ENCODE peak calls at places on chromosome X, in six cellular contexts. D, G, U, X, Y and M are unnamed samples.
A peak's percentile ranks its signal among the peaks of the same experiment; 100 is the strongest.

GRCh38 chrX:112614640-112615039 is 65.1 kb downstream of the LHFPL1 start:
- DNase-seq in D (no peak), G (no peak), U (no peak), X (no peak), Y (peak; percentile 6), M (no peak)

GRCh38 chrX:120457766-120458180 is 11.3 kb downstream of the LAMP2 start:
- DNase-seq in D (no peak), G (no peak), U (peak; percentile 78), X (no peak), Y (peak; percentile 82), M (peak; percentile 83)

GRCh38 chrX:7115557-7115956 is 32.0 kb upstream of the STS start:
- DNase-seq in D (peak; percentile 64), G (no peak), U (no peak), X (no peak), Y (peak; percentile 17), M (peak; percentile 78)

GRCh38 chrX:136450050-136450830 is 37.5 kb upstream of the BRS3 start:
- DNase-seq in D (no peak), G (no peak), U (no peak), X (no peak), Y (no peak), M (no peak)

GRCh38 chrX:20594985-20595384 is 328.3 kb upstream of the RPS6KA3 start:
- DNase-seq in D (no peak), G (no peak), U (no peak), X (no peak), Y (peak; percentile 23), M (peak; percentile 1)

GRCh38 chrX:107935664-107936433 is 46.3 kb downstream of the TEX13B start:
- DNase-seq in D (no peak), G (no peak), U (no peak), X (no peak), Y (peak; percentile 7), M (peak; percentile 42)

GRCh38 chrX:49912866-49913265 is 9.5 kb upstream of the CLCN5 start:
- DNase-seq in D (no peak), G (no peak), U (no peak), X (no peak), Y (no peak), M (no peak)

GRCh38 chrX:51242212-51242611 is 90.4 kb upstream of the NUDT10 start:
- DNase-seq in D (no peak), G (no peak), U (no peak), X (no peak), Y (no peak), M (no peak)

GRCh38 chrX:10525381-10525780 is 95.0 kb downstream of the MID1 start:
- DNase-seq in D (no peak), G (no peak), U (no peak), X (no peak), Y (peak; percentile 25), M (no peak)

GRCh38 chrX:74449937-74450330 is 28.6 kb downstream of the SLC16A2 start:
- DNase-seq in D (no peak), G (no peak), U (no peak), X (no peak), Y (peak; percentile 4), M (peak; percentile 84)

GRCh38 chrX:141989134-141989533 is 85.4 kb downstream of the MAGEC1 start:
- DNase-seq in D (no peak), G (no peak), U (no peak), X (no peak), Y (peak; percentile 3), M (peak; percentile 2)

GRCh38 chrX:75603833-75604232 is 81.0 kb upstream of the ZDHHC15 start:
- DNase-seq in D (no peak), G (no peak), U (peak; percentile 29), X (no peak), Y (peak; percentile 30), M (no peak)

GRCh38 chrX:102711872-102712215 is 404 bp upstream of the GPRASP2 start:
- DNase-seq in D (peak; percentile 22), G (no peak), U (no peak), X (no peak), Y (no peak), M (no peak)

GRCh38 chrX:113384628-113385027 is 544.0 kb upstream of the AMOT start:
- DNase-seq in D (no peak), G (no peak), U (no peak), X (no peak), Y (peak; percentile 87), M (peak; percentile 72)

GRCh38 chrX:72100824-72101351 is 30.8 kb downstream of the RTL5 start:
- DNase-seq in D (no peak), G (no peak), U (peak; percentile 95), X (peak; percentile 78), Y (no peak), M (no peak)

GRCh38 chrX:78092296-78092695 is 11.8 kb upstream of the PGK1 start:
- DNase-seq in D (no peak), G (no peak), U (no peak), X (no peak), Y (peak; percentile 67), M (peak; percentile 79)

GRCh38 chrX:43218198-43218597 is 437.9 kb upstream of the MAOA start:
- DNase-seq in D (no peak), G (no peak), U (no peak), X (no peak), Y (no peak), M (no peak)

GRCh38 chrX:105460366-105460765 is 239.9 kb upstream of the TEX13A start:
- DNase-seq in D (no peak), G (no peak), U (no peak), X (no peak), Y (peak; percentile 56), M (peak; percentile 57)

GRCh38 chrX:12447448-12448154 is 309.3 kb downstream of the FRMPD4 start:
- DNase-seq in D (no peak), G (no peak), U (no peak), X (no peak), Y (peak; percentile 86), M (peak; percentile 81)

GRCh38 chrX:69285881-69286545 is 120.8 kb upstream of the PJA1 start:
- DNase-seq in D (peak; percentile 81), G (no peak), U (peak; percentile 45), X (no peak), Y (peak; percentile 36), M (peak; percentile 12)

GRCh38 chrX:52933976-52934703 is 24.2 kb downstream of the FAM156A start:
- DNase-seq in D (no peak), G (no peak), U (peak; percentile 8), X (no peak), Y (no peak), M (no peak)

GRCh38 chrX:131854586-131854985 is 168.5 kb upstream of the STK26 start:
- DNase-seq in D (no peak), G (no peak), U (peak; percentile 38), X (no peak), Y (peak; percentile 20), M (peak; percentile 1)

GRCh38 chrX:49846004-49846403 is 16.9 kb downstream of the PAGE4 start:
- DNase-seq in D (no peak), G (no peak), U (no peak), X (no peak), Y (no peak), M (no peak)

GRCh38 chrX:106734827-106735226 is 8.3 kb downstream of the RNF128 start:
- DNase-seq in D (no peak), G (no peak), U (no peak), X (no peak), Y (no peak), M (no peak)

GRCh38 chrX:66988331-66988730 is 349.5 kb upstream of the EDA2R start:
- DNase-seq in D (no peak), G (no peak), U (no peak), X (no peak), Y (no peak), M (no peak)

GRCh38 chrX:1464282-1465131 is 11.8 kb upstream of the ASMTL start:
- DNase-seq in D (no peak), G (peak; percentile 66), U (no peak), X (no peak), Y (no peak), M (no peak)

GRCh38 chrX:1462596-1463251 is 10.0 kb upstream of the ASMTL start:
- DNase-seq in D (peak; percentile 39), G (peak; percentile 50), U (no peak), X (no peak), Y (peak; percentile 95), M (peak; percentile 29)

GRCh38 chrX:1465261-1466231 is 12.8 kb upstream of the ASMTL start:
- DNase-seq in D (no peak), G (peak; percentile 59), U (no peak), X (no peak), Y (no peak), M (peak; percentile 15)

GRCh38 chrX:1462110-1462509 is 9.4 kb upstream of the ASMTL start:
- DNase-seq in D (no peak), G (no peak), U (no peak), X (no peak), Y (no peak), M (no peak)

GRCh38 chrX:1463581-1464281 is 11.0 kb upstream of the ASMTL start:
- DNase-seq in D (no peak), G (peak; percentile 61), U (no peak), X (no peak), Y (no peak), M (no peak)
- H3K4me3 ChIP-seq in D (no peak overlapping the region), G (no peak overlapping the region), U (no peak overlapping the region), X (no peak overlapping the region), Y (no peak overlapping the region), M (no peak overlapping the region)

DNA sequence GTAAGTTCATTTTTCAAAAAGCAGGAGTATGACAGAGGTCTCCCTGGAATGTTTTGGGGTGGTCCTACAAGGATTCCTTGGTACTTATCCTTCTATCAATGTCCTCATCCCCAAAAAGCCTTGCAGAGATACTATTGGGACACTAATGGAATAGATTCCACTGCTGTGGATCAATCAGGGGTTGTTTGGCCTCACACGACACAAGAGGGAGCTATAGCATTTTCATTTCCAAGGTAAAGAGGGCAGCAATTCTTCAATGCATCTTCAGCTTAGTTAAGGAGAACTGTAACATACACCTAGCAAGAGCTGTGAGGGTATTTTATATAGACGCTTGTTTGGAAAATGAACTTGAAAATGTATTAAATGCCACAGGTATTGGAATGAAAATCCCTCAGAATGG is 50.9 kb downstream of the USP26 start:
- DNase-seq in D (no peak), G (no peak), U (peak; percentile 9), X (no peak), Y (no peak), M (no peak)
- TF ChIP-seq CTCF in D (no peak), G (no peak), U (no peak), X (no peak), Y (no peak), M (no peak)

GRCh38 chrX:139194571-139195280 is 335.8 kb upstream of the F9 start:
- DNase-seq in D (no peak), G (no peak), U (no peak), X (no peak), Y (no peak), M (no peak)
- H3K4me3 ChIP-seq in D (no peak overlapping the region), G (peak overlapping the region; percentile 50), U (no peak overlapping the region), X (peak overlapping the region; percentile 22), Y (no peak overlapping the region), M (no peak overlapping the region)

DNA sequence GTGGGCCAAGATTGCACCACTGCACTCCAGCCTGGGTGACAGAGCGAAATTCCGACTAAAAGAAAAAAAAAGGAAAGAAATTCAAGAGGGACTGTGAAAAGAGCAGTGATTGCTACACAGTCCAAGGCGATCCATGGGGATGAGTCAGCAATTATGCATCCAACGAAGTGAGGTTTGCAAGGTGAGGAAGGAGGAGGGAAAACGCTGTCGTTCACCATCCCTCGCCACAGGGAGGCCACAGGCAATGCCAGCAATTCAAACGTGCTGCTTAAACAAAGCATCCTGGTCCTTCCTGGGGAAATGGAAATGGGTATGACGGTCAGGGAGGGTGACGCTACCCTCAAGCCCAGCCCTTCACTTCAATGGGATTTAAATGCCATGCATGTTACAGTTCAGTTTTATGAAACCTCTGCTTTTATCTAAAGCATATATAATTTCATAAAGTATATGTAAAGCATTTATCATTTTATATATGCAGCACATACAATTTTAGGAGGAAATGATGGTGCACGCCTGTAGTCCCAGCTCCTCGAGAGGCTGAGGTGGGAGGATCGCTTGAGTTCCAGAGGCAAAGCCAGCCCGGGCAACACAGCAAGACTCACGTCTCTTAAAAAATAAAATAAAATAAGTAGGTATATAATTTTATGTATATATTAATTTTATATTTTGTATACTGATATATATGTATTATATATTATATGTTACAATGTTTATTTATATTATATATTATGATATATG is 108.7 kb downstream of the DHRSX start:
- DNase-seq in D (no peak), G (peak; percentile 34), U (no peak), X (no peak), Y (peak; percentile 91), M (peak; percentile 64)
- TF ChIP-seq CTCF in D (no peak), G (no peak), U (no peak), X (no peak), Y (peak; percentile 23), M (no peak)